ENCODE peak calls at places on chromosomes 3 and 15, in seven cellular contexts. One of them, this sample, is unnamed.

GRCh38 chr3:33061782-33062181 is 35.2 kb downstream of the GLB1 start:
- DNase-seq in heart left ventricle: no peak
- DNase-seq in fibroblast of the aortic adventitia: peak; percentile 67
- DNase-seq in fibroblast of lung: peak; percentile 19
- DNase-seq in stomach: no peak
- DNase-seq in suprapubic skin: no peak
- DNase-seq in foreskin fibroblast: peak; percentile 79
- DNase-seq in this sample: no peak

GRCh38 chr15:94331731-94332130 is 100.4 kb downstream of the MCTP2 start:
- DNase-seq in heart left ventricle: no peak
- DNase-seq in fibroblast of the aortic adventitia: no peak
- DNase-seq in fibroblast of lung: no peak
- DNase-seq in stomach: no peak
- DNase-seq in suprapubic skin: no peak
- DNase-seq in foreskin fibroblast: no peak
- DNase-seq in this sample: no peak

GRCh38 chr3:12300137-12300536 is 11.3 kb downstream of the PPARG start:
- DNase-seq in heart left ventricle: no peak
- DNase-seq in fibroblast of the aortic adventitia: no peak
- DNase-seq in fibroblast of lung: no peak
- DNase-seq in stomach: no peak
- DNase-seq in suprapubic skin: no peak
- DNase-seq in foreskin fibroblast: peak; percentile 31
- DNase-seq in this sample: no peak

GRCh38 chr3:24520941-24521305 is 26.3 kb upstream of the THRB start:
- DNase-seq in heart left ventricle: no peak
- DNase-seq in fibroblast of the aortic adventitia: no peak
- DNase-seq in fibroblast of lung: no peak
- DNase-seq in stomach: no peak
- DNase-seq in suprapubic skin: no peak
- DNase-seq in foreskin fibroblast: no peak
- DNase-seq in this sample: no peak

GRCh38 chr3:55330355-55330754 is 156.8 kb downstream of the WNT5A start:
- DNase-seq in heart left ventricle: no peak
- DNase-seq in fibroblast of the aortic adventitia: peak; percentile 93
- DNase-seq in fibroblast of lung: peak; percentile 88
- DNase-seq in stomach: no peak
- DNase-seq in suprapubic skin: no peak
- DNase-seq in foreskin fibroblast: peak; percentile 94
- DNase-seq in this sample: no peak

GRCh38 chr15:68027388-68027787 is 26.7 kb upstream of the PIAS1 start:
- DNase-seq in heart left ventricle: no peak
- DNase-seq in fibroblast of the aortic adventitia: no peak
- DNase-seq in fibroblast of lung: no peak
- DNase-seq in stomach: no peak
- DNase-seq in suprapubic skin: no peak
- DNase-seq in foreskin fibroblast: no peak
- DNase-seq in this sample: no peak

GRCh38 chr15:72474466-72474911 is 359 bp downstream of the ARIH1 start:
- DNase-seq in heart left ventricle: no peak
- DNase-seq in fibroblast of the aortic adventitia: no peak
- DNase-seq in fibroblast of lung: no peak
- DNase-seq in stomach: no peak
- DNase-seq in suprapubic skin: peak; percentile 82
- DNase-seq in foreskin fibroblast: no peak
- DNase-seq in this sample: no peak

GRCh38 chr15:50280271-50280670 is 14.7 kb upstream of the HDC start:
- DNase-seq in heart left ventricle: no peak
- DNase-seq in fibroblast of the aortic adventitia: no peak
- DNase-seq in fibroblast of lung: no peak
- DNase-seq in stomach: no peak
- DNase-seq in suprapubic skin: no peak
- DNase-seq in foreskin fibroblast: no peak
- DNase-seq in this sample: no peak

GRCh38 chr3:32859604-32860237 is 41.9 kb downstream of the TRIM71 start:
- DNase-seq in heart left ventricle: no peak
- DNase-seq in fibroblast of the aortic adventitia: no peak
- DNase-seq in fibroblast of lung: no peak
- DNase-seq in stomach: no peak
- DNase-seq in suprapubic skin: no peak
- DNase-seq in foreskin fibroblast: no peak
- DNase-seq in this sample: no peak

GRCh38 chr3:53254190-53254809 is 1.5 kb downstream of the TKT start:
- DNase-seq in heart left ventricle: no peak
- DNase-seq in fibroblast of the aortic adventitia: peak; percentile 45
- DNase-seq in fibroblast of lung: peak; percentile 34
- DNase-seq in stomach: no peak
- DNase-seq in suprapubic skin: no peak
- DNase-seq in foreskin fibroblast: peak; percentile 25
- DNase-seq in this sample: no peak

GRCh38 chr3:118740722-118741290 is 293.8 kb downstream of the IGSF11 start:
- DNase-seq in heart left ventricle: no peak
- DNase-seq in fibroblast of the aortic adventitia: no peak
- DNase-seq in fibroblast of lung: no peak
- DNase-seq in stomach: no peak
- DNase-seq in suprapubic skin: no peak
- DNase-seq in foreskin fibroblast: no peak
- DNase-seq in this sample: no peak

GRCh38 chr3:172315401-172316091 is 132.7 kb downstream of the GHSR start:
- DNase-seq in heart left ventricle: peak; percentile 36
- DNase-seq in fibroblast of the aortic adventitia: peak; percentile 62
- DNase-seq in fibroblast of lung: peak; percentile 88
- DNase-seq in stomach: no peak
- DNase-seq in suprapubic skin: no peak
- DNase-seq in foreskin fibroblast: peak; percentile 80
- DNase-seq in this sample: no peak

GRCh38 chr15:79394231-79394630 is 37.9 kb upstream of the MINAR1 start:
- DNase-seq in heart left ventricle: no peak
- DNase-seq in fibroblast of the aortic adventitia: peak; percentile 77
- DNase-seq in fibroblast of lung: peak; percentile 69
- DNase-seq in stomach: no peak
- DNase-seq in suprapubic skin: no peak
- DNase-seq in foreskin fibroblast: peak; percentile 77
- DNase-seq in this sample: no peak

GRCh38 chr3:57583544-57583943 is 13.6 kb downstream of the ARF4 start:
- DNase-seq in heart left ventricle: no peak
- DNase-seq in fibroblast of the aortic adventitia: no peak
- DNase-seq in fibroblast of lung: no peak
- DNase-seq in stomach: no peak
- DNase-seq in suprapubic skin: no peak
- DNase-seq in foreskin fibroblast: no peak
- DNase-seq in this sample: no peak

GRCh38 chr3:151296226-151296625 is 17.9 kb upstream of the P2RY14 start:
- DNase-seq in heart left ventricle: no peak
- DNase-seq in fibroblast of the aortic adventitia: no peak
- DNase-seq in fibroblast of lung: no peak
- DNase-seq in stomach: no peak
- DNase-seq in suprapubic skin: no peak
- DNase-seq in foreskin fibroblast: no peak
- DNase-seq in this sample: no peak

GRCh38 chr3:111539351-111540331 is 2.4 kb upstream of the CD96 start:
- DNase-seq in heart left ventricle: no peak
- DNase-seq in fibroblast of the aortic adventitia: peak; percentile 73
- DNase-seq in fibroblast of lung: peak; percentile 61
- DNase-seq in stomach: peak; percentile 71
- DNase-seq in suprapubic skin: no peak
- DNase-seq in foreskin fibroblast: peak; percentile 71
- DNase-seq in this sample: no peak

GRCh38 chr3:115399751-115400150 is 223.6 kb upstream of the GAP43 start:
- DNase-seq in heart left ventricle: no peak
- DNase-seq in fibroblast of the aortic adventitia: no peak
- DNase-seq in fibroblast of lung: no peak
- DNase-seq in stomach: no peak
- DNase-seq in suprapubic skin: no peak
- DNase-seq in foreskin fibroblast: no peak
- DNase-seq in this sample: no peak

GRCh38 chr3:141484701-141485287 is 2.0 kb upstream of the RASA2 start:
- DNase-seq in heart left ventricle: no peak
- DNase-seq in fibroblast of the aortic adventitia: no peak
- DNase-seq in fibroblast of lung: no peak
- DNase-seq in stomach: no peak
- DNase-seq in suprapubic skin: no peak
- DNase-seq in foreskin fibroblast: no peak
- DNase-seq in this sample: no peak

GRCh38 chr15:78695046-78695671 is 54.1 kb upstream of the CHRNB4 start:
- DNase-seq in heart left ventricle: peak; percentile 2
- DNase-seq in fibroblast of the aortic adventitia: no peak
- DNase-seq in fibroblast of lung: no peak
- DNase-seq in stomach: no peak
- DNase-seq in suprapubic skin: no peak
- DNase-seq in foreskin fibroblast: no peak
- DNase-seq in this sample: no peak

GRCh38 chr3:84724877-84725276 is 233.9 kb upstream of the CADM2 start:
- DNase-seq in heart left ventricle: no peak
- DNase-seq in fibroblast of the aortic adventitia: no peak
- DNase-seq in fibroblast of lung: peak; percentile 66
- DNase-seq in stomach: no peak
- DNase-seq in suprapubic skin: no peak
- DNase-seq in foreskin fibroblast: peak; percentile 80
- DNase-seq in this sample: no peak

DNA sequence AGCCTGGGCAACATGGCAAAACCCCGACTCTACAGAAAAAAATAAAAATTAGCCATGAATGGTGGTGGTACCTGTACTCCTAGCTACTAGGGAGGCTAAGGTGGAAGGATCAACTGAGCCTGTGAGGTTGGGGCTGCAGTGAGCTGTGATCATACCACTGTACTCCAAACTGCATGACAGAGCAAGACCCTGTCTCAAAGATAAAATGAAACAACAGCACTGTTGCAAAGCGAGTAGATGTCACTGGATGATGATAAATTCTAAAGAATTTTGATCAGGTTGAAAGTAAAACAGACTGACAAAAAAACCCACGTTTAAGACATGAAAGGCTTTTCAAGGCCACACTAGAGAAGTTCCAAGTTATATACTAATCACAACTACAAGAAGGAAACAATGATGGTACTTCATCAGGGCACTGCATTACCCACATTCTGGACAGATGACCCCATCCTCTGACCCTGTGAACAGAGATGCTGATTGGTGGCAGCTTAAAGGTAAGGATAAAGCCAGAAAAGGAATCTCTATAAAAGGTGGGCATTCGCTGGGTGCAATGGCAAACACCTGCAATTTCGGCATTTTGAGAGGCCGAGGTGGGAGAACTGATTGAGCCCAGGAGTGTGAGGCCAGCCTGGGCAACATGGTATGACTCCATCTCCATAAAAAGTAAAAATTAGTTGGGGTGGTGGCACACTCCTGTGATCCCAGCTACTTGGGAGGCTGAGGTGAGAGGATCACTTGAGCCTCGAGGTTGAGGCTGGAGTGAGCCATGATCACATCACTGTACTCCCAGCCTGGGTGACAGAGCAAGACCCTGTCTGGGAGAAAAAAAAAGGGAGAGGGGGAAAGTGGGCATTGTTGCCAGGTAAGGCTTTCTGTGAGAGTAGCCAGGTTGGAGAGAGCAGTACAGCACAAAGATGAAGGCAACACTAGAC is 59.2 kb downstream of the TBL1XR1 start:
- DNase-seq in heart left ventricle: no peak
- DNase-seq in fibroblast of the aortic adventitia: no peak
- DNase-seq in fibroblast of lung: no peak
- DNase-seq in stomach: no peak
- DNase-seq in suprapubic skin: no peak
- DNase-seq in foreskin fibroblast: no peak
- DNase-seq in this sample: no peak
- TF ChIP-seq CTCF in heart left ventricle: no peak
- TF ChIP-seq CTCF in fibroblast of the aortic adventitia: no peak
- TF ChIP-seq CTCF in fibroblast of lung: no peak
- TF ChIP-seq CTCF in stomach: no peak
- TF ChIP-seq CTCF in suprapubic skin: no peak
- TF ChIP-seq CTCF in foreskin fibroblast: no peak
- TF ChIP-seq CTCF in this sample: no peak

DNA sequence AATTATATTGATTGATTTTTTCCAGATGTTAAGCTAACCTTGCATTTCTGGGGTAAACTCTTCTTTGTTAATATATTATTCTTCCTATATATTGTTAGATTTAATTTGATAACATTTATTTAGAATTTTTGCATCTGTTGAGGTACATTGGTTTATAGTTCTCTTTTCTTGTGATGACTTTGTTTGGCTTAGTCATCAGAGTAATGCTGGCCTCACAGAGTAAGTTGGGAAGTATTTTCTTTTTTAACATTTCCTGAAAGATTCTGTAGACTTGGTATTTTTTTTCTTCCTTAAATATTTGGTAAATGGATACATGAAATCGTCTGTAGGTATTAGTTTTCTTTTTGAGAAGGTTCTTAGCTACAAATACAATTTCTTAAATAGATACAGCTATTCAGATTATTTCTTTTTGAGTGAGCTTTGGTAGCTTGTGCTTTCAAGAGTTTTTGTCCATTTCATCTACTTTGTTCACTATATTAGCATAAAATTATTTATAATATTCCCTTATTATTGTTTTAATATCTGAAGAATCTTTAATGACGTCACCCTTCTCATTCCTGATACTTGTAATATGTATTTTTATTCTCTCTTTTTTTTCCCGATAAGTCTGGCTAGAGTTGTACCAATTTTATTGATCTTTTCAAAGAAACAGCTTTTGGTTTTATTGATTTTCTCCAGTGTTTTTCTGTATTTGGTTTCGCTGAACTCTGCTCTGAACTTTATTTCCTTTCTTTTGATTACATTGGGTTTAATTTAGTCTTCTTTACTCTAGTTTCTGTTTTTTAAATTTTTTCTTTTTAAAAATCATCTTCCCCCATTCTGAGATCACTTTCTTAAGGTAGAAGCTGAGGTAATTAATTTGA is 6.5 kb upstream of the HPS3 start:
- DNase-seq in heart left ventricle: no peak
- DNase-seq in fibroblast of the aortic adventitia: peak; percentile 22
- DNase-seq in fibroblast of lung: peak; percentile 27
- DNase-seq in stomach: no peak
- DNase-seq in suprapubic skin: no peak
- DNase-seq in foreskin fibroblast: peak; percentile 47
- DNase-seq in this sample: no peak
- TF ChIP-seq CTCF in heart left ventricle: no peak
- TF ChIP-seq CTCF in fibroblast of the aortic adventitia: no peak
- TF ChIP-seq CTCF in fibroblast of lung: no peak
- TF ChIP-seq CTCF in stomach: no peak
- TF ChIP-seq CTCF in suprapubic skin: no peak
- TF ChIP-seq CTCF in foreskin fibroblast: no peak
- TF ChIP-seq CTCF in this sample: no peak

GRCh38 chr3:14425574-14426304 is 23.3 kb downstream of the SLC6A6 start:
- DNase-seq in heart left ventricle: no peak
- DNase-seq in fibroblast of the aortic adventitia: no peak
- DNase-seq in fibroblast of lung: no peak
- DNase-seq in stomach: peak; percentile 66
- DNase-seq in suprapubic skin: no peak
- DNase-seq in foreskin fibroblast: no peak
- DNase-seq in this sample: no peak
- TF ChIP-seq CTCF in heart left ventricle: no peak
- TF ChIP-seq CTCF in fibroblast of the aortic adventitia: no peak
- TF ChIP-seq CTCF in fibroblast of lung: no peak
- TF ChIP-seq CTCF in stomach: peak; percentile 21
- TF ChIP-seq CTCF in suprapubic skin: no peak
- TF ChIP-seq CTCF in foreskin fibroblast: no peak
- TF ChIP-seq CTCF in this sample: no peak

DNA sequence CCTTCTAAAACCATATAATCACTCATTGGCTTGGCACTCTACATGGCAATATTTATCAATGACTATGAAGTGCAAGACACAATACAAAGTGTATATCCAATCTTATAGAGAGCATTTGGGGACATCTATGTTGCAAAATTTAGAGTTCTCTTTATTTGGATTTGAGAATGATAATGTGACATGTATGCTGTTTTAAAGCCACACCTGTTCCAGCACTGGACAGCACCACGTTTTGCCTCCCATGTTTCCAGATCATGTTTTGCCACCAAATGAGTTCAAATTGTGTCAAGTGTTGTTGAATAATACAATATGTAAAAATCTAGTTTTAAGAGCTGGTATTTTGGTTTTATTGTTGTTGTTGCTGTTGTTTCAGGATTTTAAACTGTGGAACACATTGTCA is 33.3 kb upstream of the GOLGA8A start:
- DNase-seq in heart left ventricle: no peak
- DNase-seq in fibroblast of the aortic adventitia: no peak
- DNase-seq in fibroblast of lung: no peak
- DNase-seq in stomach: no peak
- DNase-seq in suprapubic skin: no peak
- DNase-seq in foreskin fibroblast: no peak
- DNase-seq in this sample: no peak
- TF ChIP-seq CTCF in heart left ventricle: no peak
- TF ChIP-seq CTCF in fibroblast of the aortic adventitia: no peak
- TF ChIP-seq CTCF in fibroblast of lung: no peak
- TF ChIP-seq CTCF in stomach: no peak
- TF ChIP-seq CTCF in suprapubic skin: no peak
- TF ChIP-seq CTCF in foreskin fibroblast: no peak
- TF ChIP-seq CTCF in this sample: no peak

This sample was measured in omental fat pad.